ENCODE peak calls at places on chromosomes 11 and 22, in ten cellular contexts. U, P, F, M, X, T, A, I, L and H are unnamed samples.

GRCh38 chr11:42571486-42572230 is 740.1 kb upstream of the API5 start:
- DNase-seq in T (no peak), U (no peak), L (no peak), A (no peak), P (no peak), I (no peak), F (no peak), X (no peak), M (no peak), H (no peak)

GRCh38 chr22:32080904-32081303 is 37.8 kb downstream of the SLC5A1 start:
- DNase-seq in U (peak; percentile 16), M (peak; percentile 47), A (no peak), X (peak; percentile 12), F (no peak), T (no peak), I (peak; percentile 45), P (peak; percentile 19), L (no peak), H (no peak)

GRCh38 chr11:44361883-44362282 is 51.9 kb upstream of the ALX4 start:
- DNase-seq in T (no peak), P (no peak), U (no peak), F (peak; percentile 18), X (no peak), A (no peak), M (no peak), I (no peak), L (no peak), H (no peak)

GRCh38 chr11:96155627-96156378 is 187.2 kb downstream of the MAML2 start:
- DNase-seq in P (peak; percentile 81), M (peak; percentile 97), U (no peak), X (peak; percentile 36), T (no peak), I (peak; percentile 34), F (peak; percentile 60), A (peak; percentile 79), L (peak; percentile 69), H (peak; percentile 91)

GRCh38 chr11:44781697-44782096 is 54.9 kb downstream of the TSPAN18 start:
- DNase-seq in L (no peak), A (no peak), X (no peak), M (no peak), I (no peak), U (no peak), T (no peak), P (no peak), F (no peak), H (peak; percentile 8)

GRCh38 chr11:43532046-43532445 is 148.5 kb upstream of the HSD17B12 start:
- DNase-seq in P (no peak), L (no peak), X (no peak), U (no peak), I (no peak), T (no peak), A (no peak), F (no peak), M (no peak), H (no peak)

GRCh38 chr22:24427500-24428164 is at the start of gene ADORA2A:
- DNase-seq in F (no peak), I (peak; percentile 67), X (no peak), M (no peak), P (no peak), A (peak; percentile 77), U (peak; percentile 68), L (no peak), T (peak; percentile 54), H (no peak)

GRCh38 chr11:94884322-94884721 is 89.0 kb downstream of the CWC15 start:
- DNase-seq in I (no peak), L (no peak), P (no peak), M (no peak), U (no peak), F (no peak), X (no peak), T (no peak), A (no peak), H (no peak)

GRCh38 chr11:19980957-19981669 is 179.2 kb downstream of the DBX1 start:
- DNase-seq in M (peak; percentile 74), A (no peak), L (no peak), T (no peak), P (no peak), U (no peak), F (no peak), I (no peak), X (no peak), H (no peak)

GRCh38 chr11:44304091-44305084 is 5.6 kb downstream of the ALX4 start:
- DNase-seq in F (no peak), U (no peak), L (no peak), X (no peak), M (no peak), A (no peak), P (no peak), T (no peak), I (no peak), H (no peak)

GRCh38 chr22:46001046-46001425 is 24.1 kb upstream of the WNT7B start:
- DNase-seq in M (no peak), X (no peak), F (no peak), L (no peak), T (no peak), I (no peak), U (no peak), A (no peak), P (peak; percentile 21), H (no peak)

GRCh38 chr22:17912942-17913704 is 111.2 kb downstream of the MICAL3 start:
- DNase-seq in T (no peak), A (no peak), X (no peak), M (no peak), F (no peak), L (no peak), I (no peak), P (no peak), U (no peak), H (peak; percentile 33)

GRCh38 chr11:27604416-27604815 is 95.8 kb downstream of the BDNF start:
- DNase-seq in M (no peak), U (no peak), X (no peak), P (no peak), I (no peak), T (no peak), A (no peak), L (no peak), F (no peak), H (no peak)

GRCh38 chr22:26522012-26522411 is 9.7 kb upstream of the TFIP11 start:
- DNase-seq in A (no peak), X (no peak), F (no peak), P (no peak), I (no peak), T (no peak), U (no peak), M (no peak), L (no peak), H (no peak)

GRCh38 chr11:71404209-71404608 is 44.0 kb downstream of the DHCR7 start:
- DNase-seq in X (no peak), T (no peak), P (no peak), L (no peak), M (no peak), U (no peak), I (no peak), A (no peak), F (no peak), H (no peak)

GRCh38 chr11:75403983-75404658 is 4.8 kb downstream of the RPS3 start:
- DNase-seq in F (no peak), P (no peak), I (no peak), X (no peak), T (no peak), U (no peak), A (no peak), L (no peak), M (no peak), H (no peak)
- TF ChIP-seq POLR2A in F (no peak), P (no peak), I (no peak), X (no peak), T (no peak), U (no peak), A (no peak), L (no peak), M (no peak), H (no peak)

DNA sequence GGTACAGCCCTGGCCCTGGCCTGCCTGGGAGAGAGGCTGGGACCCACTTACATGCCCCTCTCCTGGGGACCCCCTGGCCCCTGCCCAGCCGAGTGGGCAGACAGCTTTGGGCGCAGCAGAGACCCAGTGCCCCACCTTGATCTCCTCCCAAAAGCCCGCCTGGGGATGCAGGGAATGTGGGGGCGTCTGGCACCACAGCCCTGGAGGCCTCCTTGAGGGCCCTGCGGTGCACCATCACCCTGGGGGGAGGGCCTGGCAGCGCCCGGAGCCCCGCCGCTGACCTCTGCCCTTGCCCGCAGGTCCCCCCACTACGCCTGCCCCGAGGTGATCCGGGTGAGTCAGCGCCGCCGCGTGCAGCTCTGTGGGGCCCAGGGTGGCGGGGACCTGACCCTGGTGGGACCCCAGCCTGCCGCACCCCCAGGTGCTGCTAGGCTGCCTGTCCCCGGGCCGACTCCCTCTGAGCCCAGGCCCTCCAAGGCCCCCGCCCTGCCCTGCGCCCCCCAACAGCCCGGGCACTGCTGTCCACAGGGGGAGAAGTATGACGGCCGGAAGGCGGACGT is 43.7 kb downstream of the MOB2 start:
- DNase-seq in A (no peak), X (no peak), I (no peak), T (no peak), U (no peak), P (no peak), L (no peak), F (no peak), M (no peak), H (no peak)
- TF ChIP-seq POLR2A in A (no peak), X (no peak), I (no peak), T (no peak), U (no peak), P (no peak), L (no peak), F (no peak), M (no peak), H (no peak)

GRCh38 chr11:58621586-58622262 is 741 bp upstream of the CNTF start:
- DNase-seq in A (no peak), I (no peak), L (no peak), X (no peak), F (no peak), U (no peak), P (no peak), M (no peak), T (no peak), H (no peak)
- TF ChIP-seq POLR2A in A (no peak), I (no peak), L (no peak), X (no peak), F (no peak), U (no peak), P (no peak), M (no peak), T (no peak), H (no peak)

GRCh38 chr22:35377735-35378134 is 3.2 kb upstream of the HMOX1 start:
- DNase-seq in L (no peak), X (no peak), M (no peak), T (no peak), F (no peak), A (no peak), P (no peak), U (no peak), I (no peak), H (no peak)

GRCh38 chr22:35375031-35375430 is 5.9 kb upstream of the HMOX1 start:
- DNase-seq in T (no peak), M (peak; percentile 62), F (no peak), I (no peak), U (no peak), A (no peak), L (no peak), X (no peak), P (no peak), H (no peak)

GRCh38 chr22:35378547-35379078 is 2.3 kb upstream of the HMOX1 start:
- DNase-seq in A (no peak), L (no peak), T (no peak), X (no peak), M (no peak), I (no peak), U (no peak), F (no peak), P (no peak), H (no peak)

GRCh38 chr22:35379146-35379993 is 1.5 kb upstream of the HMOX1 start:
- DNase-seq in T (no peak), M (no peak), F (no peak), L (no peak), U (no peak), X (no peak), I (no peak), P (no peak), A (no peak), H (no peak)

GRCh38 chr22:35376728-35377472 is 4.0 kb upstream of the HMOX1 start:
- DNase-seq in L (peak; percentile 95), F (peak; percentile 95), M (peak; percentile 99), I (peak; percentile 91), U (peak; percentile 63), X (peak; percentile 65), P (peak; percentile 84), A (peak; percentile 89), T (peak; percentile 60), H (peak; percentile 98)
- TF ChIP-seq POLR2A in L (no peak), F (no peak), M (peak; percentile 39), I (no peak), U (peak; percentile 50), X (no peak), P (no peak), A (peak; percentile 15), T (no peak), H (no peak)